ENCODE peak calls at places on chromosomes 7 and 10, in six cellular contexts. E, Q, J, W, A and Z are unnamed samples.

GRCh38 chr7:155483245-155483644 is 25.3 kb downstream of the EN2 start:
- DNase-seq in E (no peak), Q (no peak), J (no peak), W (no peak), A (no peak), Z (peak; percentile 69)

GRCh38 chr7:106593028-106593417 is 67.9 kb downstream of the CCDC71L start:
- DNase-seq in E (no peak), Q (no peak), J (no peak), W (no peak), A (no peak), Z (no peak)

GRCh38 chr10:69413221-69413865 is 3.4 kb downstream of the TACR2 start:
- DNase-seq in E (no peak), Q (no peak), J (peak; percentile 76), W (peak; percentile 92), A (no peak), Z (peak; percentile 75)

GRCh38 chr10:13858709-13859108 is 271.9 kb downstream of the PRPF18 start:
- DNase-seq in E (no peak), Q (no peak), J (no peak), W (no peak), A (no peak), Z (no peak)

GRCh38 chr7:30020535-30020934 is 6.0 kb downstream of the FKBP14 start:
- DNase-seq in E (no peak), Q (no peak), J (no peak), W (no peak), A (no peak), Z (no peak)

GRCh38 chr10:48450233-48450810 is 143.8 kb downstream of the MAPK8 start:
- DNase-seq in E (no peak), Q (no peak), J (no peak), W (no peak), A (no peak), Z (no peak)

GRCh38 chr7:96273716-96274115 is 48.2 kb downstream of the SLC25A13 start:
- DNase-seq in E (no peak), Q (no peak), J (no peak), W (no peak), A (no peak), Z (no peak)

GRCh38 chr7:92781117-92781720 is 55.2 kb downstream of the CDK6 start:
- DNase-seq in E (no peak), Q (peak; percentile 79), J (peak; percentile 52), W (no peak), A (no peak), Z (peak; percentile 84)

GRCh38 chr10:120392245-120392644 is 64.8 kb upstream of the PLPP4 start:
- DNase-seq in E (no peak), Q (no peak), J (no peak), W (no peak), A (no peak), Z (no peak)

GRCh38 chr10:76779163-76779820 is 858.3 kb downstream of the KCNMA1 start:
- DNase-seq in E (no peak), Q (no peak), J (no peak), W (peak; percentile 70), A (no peak), Z (peak; percentile 24)

GRCh38 chr10:7457478-7458316 is 46.9 kb upstream of the SFMBT2 start:
- DNase-seq in E (no peak), Q (no peak), J (no peak), W (no peak), A (no peak), Z (no peak)

GRCh38 chr10:3682745-3683144 is 102.3 kb downstream of the KLF6 start:
- DNase-seq in E (no peak), Q (no peak), J (no peak), W (no peak), A (no peak), Z (no peak)

GRCh38 chr7:20785211-20786048 is 1.3 kb downstream of the SP8 start:
- DNase-seq in E (no peak), Q (peak; percentile 49), J (no peak), W (peak; percentile 85), A (no peak), Z (no peak)

GRCh38 chr10:15433850-15434537 is 62.9 kb upstream of the FAM171A1 start:
- DNase-seq in E (no peak), Q (no peak), J (no peak), W (no peak), A (no peak), Z (peak; percentile 77)

GRCh38 chr10:95287281-95287680 is 3.5 kb downstream of the PDLIM1 start:
- DNase-seq in E (no peak), Q (no peak), J (no peak), W (no peak), A (no peak), Z (no peak)

GRCh38 chr7:116232920-116233319 is 22.6 kb downstream of the TES start:
- DNase-seq in E (no peak), Q (no peak), J (no peak), W (no peak), A (no peak), Z (no peak)

GRCh38 chr10:96222908-96223307 is 48.5 kb downstream of the BLNK start:
- DNase-seq in E (no peak), Q (no peak), J (no peak), W (no peak), A (no peak), Z (no peak)

GRCh38 chr7:27921081-27921836 is 181.3 kb downstream of the TAX1BP1 start:
- DNase-seq in E (no peak), Q (peak; percentile 76), J (no peak), W (peak; percentile 71), A (no peak), Z (peak; percentile 83)

GRCh38 chr10:28425431-28425830 is 107.5 kb upstream of the WAC start:
- DNase-seq in E (no peak), Q (no peak), J (no peak), W (no peak), A (no peak), Z (no peak)

GRCh38 chr10:19930936-19931859 is 115.0 kb downstream of the PLXDC2 start:
- DNase-seq in E (no peak), Q (peak; percentile 39), J (no peak), W (no peak), A (no peak), Z (peak; percentile 85)

GRCh38 chr7:135672560-135673359 is 10.4 kb downstream of the STMP1 start:
- DNase-seq in E (no peak), Q (no peak), J (no peak), W (no peak), A (no peak), Z (peak; percentile 74)

GRCh38 chr7:135254-135653 is 57.1 kb upstream of the FAM20C start:
- DNase-seq in E (no peak), Q (no peak), J (no peak), W (peak; percentile 30), A (no peak), Z (no peak)

GRCh38 chr10:127088908-127089307 is 107.5 kb downstream of the INSYN2A start:
- DNase-seq in E (no peak), Q (no peak), J (no peak), W (no peak), A (no peak), Z (no peak)

GRCh38 chr7:39406464-39406863 is 159.7 kb upstream of the YAE1 start:
- DNase-seq in E (no peak), Q (no peak), J (no peak), W (no peak), A (no peak), Z (no peak)

GRCh38 chr7:140672382-140673062 is at the start of gene ADCK2:
- DNase-seq in E (peak; percentile 33), Q (no peak), J (peak; percentile 75), W (peak; percentile 87), A (peak; percentile 12), Z (peak; percentile 35)

GRCh38 chr10:11035318-11035920 is 17.7 kb downstream of the CELF2 start:
- DNase-seq in E (no peak), Q (no peak), J (peak; percentile 47), W (peak; percentile 76), A (no peak), Z (peak; percentile 6)

GRCh38 chr10:43284341-43284910 is 17.6 kb upstream of the RASGEF1A start:
- DNase-seq in E (no peak), Q (no peak), J (no peak), W (peak; percentile 92), A (no peak), Z (no peak)

GRCh38 chr7:78130443-78131200 is 332.0 kb downstream of the PHTF2 start:
- DNase-seq in E (no peak), Q (peak; percentile 28), J (no peak), W (no peak), A (no peak), Z (no peak)

GRCh38 chr7:136405931-136406777 is 429.0 kb upstream of the MTPN start:
- DNase-seq in E (no peak), Q (peak; percentile 19), J (no peak), W (peak; percentile 81), A (no peak), Z (peak; percentile 90)